ENCODE peak calls at places on chromosomes 6 and 20, in seven cellular contexts. One of them, this sample, is unnamed.
A peak's percentile ranks its signal among the peaks of the same experiment; 100 is the strongest.

GRCh38 chr20:37356387-37356786 is 10.4 kb downstream of the SRC start:
- DNase-seq in tibial artery: peak; percentile 82
- DNase-seq in cardiac muscle cell: peak; percentile 66
- DNase-seq in CD8-positive, alpha-beta memory T cell: no peak
- DNase-seq in stomach: peak; percentile 76
- DNase-seq in transverse colon: peak; percentile 59
- DNase-seq in AG04450: no peak
- DNase-seq in this sample: peak; percentile 77

GRCh38 chr6:41692735-41693134 is 42.7 kb downstream of the TFEB start:
- DNase-seq in tibial artery: no peak
- DNase-seq in AG04450: no peak
- DNase-seq in cardiac muscle cell: no peak
- DNase-seq in CD8-positive, alpha-beta memory T cell: no peak
- DNase-seq in stomach: no peak
- DNase-seq in transverse colon: no peak
- DNase-seq in this sample: no peak

GRCh38 chr6:139569561-139569960 is 195.1 kb upstream of the CITED2 start:
- DNase-seq in AG04450: no peak
- DNase-seq in transverse colon: no peak
- DNase-seq in cardiac muscle cell: no peak
- DNase-seq in tibial artery: no peak
- DNase-seq in CD8-positive, alpha-beta memory T cell: no peak
- DNase-seq in stomach: no peak
- DNase-seq in this sample: no peak

GRCh38 chr6:114718716-114719270 is 376.0 kb upstream of the HS3ST5 start:
- DNase-seq in AG04450: no peak
- DNase-seq in CD8-positive, alpha-beta memory T cell: no peak
- DNase-seq in transverse colon: no peak
- DNase-seq in stomach: no peak
- DNase-seq in tibial artery: no peak
- DNase-seq in cardiac muscle cell: no peak
- DNase-seq in this sample: no peak

GRCh38 chr20:38635721-38636285 is 34.2 kb downstream of the ARHGAP40 start:
- DNase-seq in AG04450: no peak
- DNase-seq in transverse colon: no peak
- DNase-seq in cardiac muscle cell: peak; percentile 21
- DNase-seq in CD8-positive, alpha-beta memory T cell: no peak
- DNase-seq in stomach: no peak
- DNase-seq in tibial artery: no peak
- DNase-seq in this sample: no peak

GRCh38 chr20:17966432-17967312 is 1.9 kb downstream of the SNX5 start:
- DNase-seq in AG04450: no peak
- DNase-seq in tibial artery: no peak
- DNase-seq in transverse colon: no peak
- DNase-seq in stomach: no peak
- DNase-seq in CD8-positive, alpha-beta memory T cell: no peak
- DNase-seq in cardiac muscle cell: peak; percentile 64
- DNase-seq in this sample: no peak

GRCh38 chr6:122042851-122043250 is 356.6 kb upstream of the HSF2 start:
- DNase-seq in stomach: no peak
- DNase-seq in CD8-positive, alpha-beta memory T cell: no peak
- DNase-seq in cardiac muscle cell: peak; percentile 18
- DNase-seq in AG04450: no peak
- DNase-seq in transverse colon: no peak
- DNase-seq in tibial artery: no peak
- DNase-seq in this sample: no peak

GRCh38 chr20:47146703-47147102 is 209.8 kb downstream of the ZMYND8 start:
- DNase-seq in tibial artery: no peak
- DNase-seq in transverse colon: no peak
- DNase-seq in CD8-positive, alpha-beta memory T cell: no peak
- DNase-seq in AG04450: peak; percentile 34
- DNase-seq in cardiac muscle cell: peak; percentile 39
- DNase-seq in stomach: no peak
- DNase-seq in this sample: no peak

GRCh38 chr6:121851056-121851455 is 415.6 kb downstream of the GJA1 start:
- DNase-seq in CD8-positive, alpha-beta memory T cell: no peak
- DNase-seq in transverse colon: no peak
- DNase-seq in tibial artery: no peak
- DNase-seq in stomach: no peak
- DNase-seq in cardiac muscle cell: no peak
- DNase-seq in AG04450: no peak
- DNase-seq in this sample: no peak

GRCh38 chr6:34912715-34913464 is 23.8 kb downstream of the ANKS1A start:
- DNase-seq in tibial artery: no peak
- DNase-seq in CD8-positive, alpha-beta memory T cell: peak; percentile 53
- DNase-seq in cardiac muscle cell: peak; percentile 62
- DNase-seq in AG04450: peak; percentile 53
- DNase-seq in stomach: no peak
- DNase-seq in transverse colon: no peak
- DNase-seq in this sample: no peak

GRCh38 chr6:163231356-163232014 is 183.0 kb upstream of the QKI start:
- DNase-seq in cardiac muscle cell: no peak
- DNase-seq in CD8-positive, alpha-beta memory T cell: no peak
- DNase-seq in AG04450: no peak
- DNase-seq in tibial artery: no peak
- DNase-seq in stomach: no peak
- DNase-seq in transverse colon: no peak
- DNase-seq in this sample: no peak

GRCh38 chr6:149451361-149452061 is 33.3 kb downstream of the ZC3H12D start:
- DNase-seq in cardiac muscle cell: peak; percentile 13
- DNase-seq in stomach: no peak
- DNase-seq in AG04450: no peak
- DNase-seq in transverse colon: peak; percentile 82
- DNase-seq in tibial artery: no peak
- DNase-seq in CD8-positive, alpha-beta memory T cell: no peak
- DNase-seq in this sample: peak; percentile 76

GRCh38 chr6:87903299-87903698 is 144.3 kb upstream of the SPACA1 start:
- DNase-seq in transverse colon: no peak
- DNase-seq in AG04450: no peak
- DNase-seq in tibial artery: no peak
- DNase-seq in cardiac muscle cell: no peak
- DNase-seq in stomach: no peak
- DNase-seq in CD8-positive, alpha-beta memory T cell: no peak
- DNase-seq in this sample: no peak

GRCh38 chr20:56945057-56945456 is 316.0 kb downstream of the TFAP2C start:
- DNase-seq in tibial artery: no peak
- DNase-seq in cardiac muscle cell: peak; percentile 3
- DNase-seq in AG04450: no peak
- DNase-seq in stomach: no peak
- DNase-seq in CD8-positive, alpha-beta memory T cell: no peak
- DNase-seq in transverse colon: no peak
- DNase-seq in this sample: no peak

GRCh38 chr6:36677059-36677749 is 1.3 kb upstream of the CDKN1A start:
- DNase-seq in stomach: no peak
- DNase-seq in AG04450: no peak
- DNase-seq in cardiac muscle cell: no peak
- DNase-seq in transverse colon: no peak
- DNase-seq in tibial artery: no peak
- DNase-seq in CD8-positive, alpha-beta memory T cell: no peak
- DNase-seq in this sample: no peak

GRCh38 chr6:37134622-37135191 is 35.2 kb upstream of the PIM1 start:
- DNase-seq in transverse colon: peak; percentile 74
- DNase-seq in AG04450: peak; percentile 69
- DNase-seq in CD8-positive, alpha-beta memory T cell: peak; percentile 60
- DNase-seq in tibial artery: peak; percentile 78
- DNase-seq in cardiac muscle cell: peak; percentile 93
- DNase-seq in stomach: peak; percentile 67
- DNase-seq in this sample: no peak

GRCh38 chr6:11358904-11359840 is 126.7 kb upstream of the NEDD9 start:
- DNase-seq in AG04450: no peak
- DNase-seq in tibial artery: no peak
- DNase-seq in stomach: no peak
- DNase-seq in cardiac muscle cell: peak; percentile 45
- DNase-seq in transverse colon: no peak
- DNase-seq in CD8-positive, alpha-beta memory T cell: no peak
- DNase-seq in this sample: no peak

GRCh38 chr6:39707962-39708683 is 17.1 kb downstream of the KIF6 start:
- DNase-seq in tibial artery: no peak
- DNase-seq in CD8-positive, alpha-beta memory T cell: no peak
- DNase-seq in cardiac muscle cell: no peak
- DNase-seq in transverse colon: no peak
- DNase-seq in stomach: no peak
- DNase-seq in AG04450: no peak
- DNase-seq in this sample: no peak

GRCh38 chr20:5602346-5602745 is 147.9 kb upstream of the SHLD1 start:
- DNase-seq in AG04450: no peak
- DNase-seq in tibial artery: no peak
- DNase-seq in CD8-positive, alpha-beta memory T cell: no peak
- DNase-seq in stomach: no peak
- DNase-seq in transverse colon: no peak
- DNase-seq in cardiac muscle cell: peak; percentile 30
- DNase-seq in this sample: no peak

GRCh38 chr20:5612476-5613291 is 137.5 kb upstream of the SHLD1 start:
- DNase-seq in AG04450: no peak
- DNase-seq in stomach: no peak
- DNase-seq in transverse colon: no peak
- DNase-seq in tibial artery: no peak
- DNase-seq in CD8-positive, alpha-beta memory T cell: no peak
- DNase-seq in cardiac muscle cell: peak; percentile 46
- DNase-seq in this sample: no peak

GRCh38 chr20:5606347-5606746 is 143.9 kb upstream of the SHLD1 start:
- DNase-seq in tibial artery: no peak
- DNase-seq in AG04450: no peak
- DNase-seq in CD8-positive, alpha-beta memory T cell: no peak
- DNase-seq in stomach: no peak
- DNase-seq in cardiac muscle cell: no peak
- DNase-seq in transverse colon: no peak
- DNase-seq in this sample: no peak

GRCh38 chr20:5608448-5609161 is 141.6 kb upstream of the SHLD1 start:
- DNase-seq in tibial artery: no peak
- DNase-seq in transverse colon: no peak
- DNase-seq in stomach: no peak
- DNase-seq in CD8-positive, alpha-beta memory T cell: no peak
- DNase-seq in AG04450: no peak
- DNase-seq in cardiac muscle cell: peak; percentile 53
- DNase-seq in this sample: no peak

GRCh38 chr20:5608104-5608447 is 142.1 kb upstream of the SHLD1 start:
- DNase-seq in transverse colon: no peak
- DNase-seq in AG04450: no peak
- DNase-seq in tibial artery: no peak
- DNase-seq in stomach: no peak
- DNase-seq in cardiac muscle cell: no peak
- DNase-seq in CD8-positive, alpha-beta memory T cell: no peak
- DNase-seq in this sample: no peak
- H3K27ac ChIP-seq in transverse colon: peak overlapping the region; percentile 96
- H3K27ac ChIP-seq in AG04450: no peak overlapping the region
- H3K27ac ChIP-seq in tibial artery: no peak overlapping the region
- H3K27ac ChIP-seq in stomach: no peak overlapping the region
- H3K27ac ChIP-seq in cardiac muscle cell: no peak overlapping the region
- H3K27ac ChIP-seq in CD8-positive, alpha-beta memory T cell: peak overlapping the region; percentile 99
- H3K27ac ChIP-seq in this sample: no peak overlapping the region

GRCh38 chr6:125136378-125136777 is 17.2 kb upstream of the TPD52L1 start:
- DNase-seq in stomach: no peak
- DNase-seq in tibial artery: no peak
- DNase-seq in CD8-positive, alpha-beta memory T cell: no peak
- DNase-seq in transverse colon: no peak
- DNase-seq in cardiac muscle cell: no peak
- DNase-seq in AG04450: no peak
- DNase-seq in this sample: no peak
- H3K27ac ChIP-seq in stomach: no peak overlapping the region
- H3K27ac ChIP-seq in tibial artery: no peak overlapping the region
- H3K27ac ChIP-seq in CD8-positive, alpha-beta memory T cell: no peak overlapping the region
- H3K27ac ChIP-seq in transverse colon: no peak overlapping the region
- H3K27ac ChIP-seq in cardiac muscle cell: no peak overlapping the region
- H3K27ac ChIP-seq in AG04450: no peak overlapping the region
- H3K27ac ChIP-seq in this sample: no peak overlapping the region

DNA sequence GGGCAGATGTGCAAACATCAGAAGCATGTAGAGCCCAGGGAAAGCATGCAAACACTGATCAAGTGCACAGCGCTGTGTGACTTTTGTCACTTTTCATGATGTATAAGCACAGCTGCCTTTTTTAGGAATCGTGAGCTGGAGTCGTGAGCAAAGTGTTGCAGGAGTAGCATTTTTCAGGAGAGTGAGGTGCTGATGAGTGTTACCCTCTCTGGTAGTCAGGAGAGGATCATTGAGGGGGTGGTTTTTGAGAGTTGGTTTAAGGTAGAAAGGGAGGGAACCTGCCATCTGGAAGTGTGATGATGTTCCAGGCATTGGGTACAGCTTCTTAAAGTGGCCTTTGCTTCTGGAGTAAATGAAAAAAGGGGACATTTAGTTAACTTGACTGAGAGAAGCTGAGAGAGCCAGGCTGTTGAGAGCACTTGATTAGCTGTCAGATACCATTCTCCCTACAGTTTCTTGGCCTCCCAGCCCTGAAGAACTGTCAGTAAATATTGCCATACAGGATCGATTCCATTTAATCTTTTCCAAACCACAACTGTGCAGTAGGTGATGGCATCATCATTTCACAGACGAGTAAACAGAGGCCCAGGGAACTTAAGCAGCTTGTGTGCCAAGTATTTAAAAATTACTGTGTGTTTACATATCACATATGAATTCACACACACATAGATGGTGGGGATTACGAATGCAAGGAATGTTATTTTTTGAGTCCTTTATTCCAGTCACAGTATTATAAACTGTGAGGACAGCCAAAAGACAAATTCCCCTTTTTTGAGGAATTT is 28.9 kb downstream of the TPD52L1 start:
- DNase-seq in CD8-positive, alpha-beta memory T cell: no peak
- DNase-seq in cardiac muscle cell: no peak
- DNase-seq in stomach: no peak
- DNase-seq in AG04450: no peak
- DNase-seq in transverse colon: no peak
- DNase-seq in tibial artery: no peak
- DNase-seq in this sample: no peak
- H3K27ac ChIP-seq in CD8-positive, alpha-beta memory T cell: no peak overlapping the region
- H3K27ac ChIP-seq in cardiac muscle cell: no peak overlapping the region
- H3K27ac ChIP-seq in stomach: no peak overlapping the region
- H3K27ac ChIP-seq in AG04450: no peak overlapping the region
- H3K27ac ChIP-seq in transverse colon: no peak overlapping the region
- H3K27ac ChIP-seq in tibial artery: peak overlapping the region; percentile 64
- H3K27ac ChIP-seq in this sample: no peak overlapping the region

GRCh38 chr20:19780261-19780660 is 22.2 kb downstream of the RIN2 start:
- DNase-seq in AG04450: no peak
- DNase-seq in CD8-positive, alpha-beta memory T cell: no peak
- DNase-seq in cardiac muscle cell: no peak
- DNase-seq in tibial artery: no peak
- DNase-seq in stomach: no peak
- DNase-seq in transverse colon: no peak
- DNase-seq in this sample: no peak
- H3K27ac ChIP-seq in AG04450: no peak overlapping the region
- H3K27ac ChIP-seq in CD8-positive, alpha-beta memory T cell: no peak overlapping the region
- H3K27ac ChIP-seq in cardiac muscle cell: peak overlapping the region; percentile 2
- H3K27ac ChIP-seq in tibial artery: no peak overlapping the region
- H3K27ac ChIP-seq in stomach: no peak overlapping the region
- H3K27ac ChIP-seq in transverse colon: no peak overlapping the region
- H3K27ac ChIP-seq in this sample: no peak overlapping the region

GRCh38 chr20:64050261-64051032 is 1.0 kb upstream of the SOX18 start:
- DNase-seq in cardiac muscle cell: no peak
- DNase-seq in AG04450: no peak
- DNase-seq in transverse colon: no peak
- DNase-seq in stomach: no peak
- DNase-seq in CD8-positive, alpha-beta memory T cell: no peak
- DNase-seq in tibial artery: no peak
- DNase-seq in this sample: no peak
- H3K27ac ChIP-seq in cardiac muscle cell: no peak overlapping the region
- H3K27ac ChIP-seq in AG04450: no peak overlapping the region
- H3K27ac ChIP-seq in transverse colon: peak overlapping the region; percentile 51
- H3K27ac ChIP-seq in stomach: peak overlapping the region; percentile 18
- H3K27ac ChIP-seq in CD8-positive, alpha-beta memory T cell: peak overlapping the region; percentile 59
- H3K27ac ChIP-seq in tibial artery: peak overlapping the region; percentile 4
- H3K27ac ChIP-seq in this sample: peak overlapping the region; percentile 47

GRCh38 chr20:7754102-7754501 is 186.2 kb downstream of the HAO1 start:
- DNase-seq in tibial artery: no peak
- DNase-seq in cardiac muscle cell: no peak
- DNase-seq in CD8-positive, alpha-beta memory T cell: no peak
- DNase-seq in transverse colon: no peak
- DNase-seq in AG04450: no peak
- DNase-seq in stomach: no peak
- DNase-seq in this sample: no peak
- H3K27ac ChIP-seq in tibial artery: no peak overlapping the region
- H3K27ac ChIP-seq in cardiac muscle cell: no peak overlapping the region
- H3K27ac ChIP-seq in CD8-positive, alpha-beta memory T cell: no peak overlapping the region
- H3K27ac ChIP-seq in transverse colon: no peak overlapping the region
- H3K27ac ChIP-seq in AG04450: no peak overlapping the region
- H3K27ac ChIP-seq in stomach: no peak overlapping the region
- H3K27ac ChIP-seq in this sample: no peak overlapping the region

This sample was measured in suprapubic skin.